ENCODE peak calls at places on chromosome 14, in ten cellular contexts. One of them, this sample, is unnamed. For H3K4me1, the result is how much of the 10 kb centered on the place peaks cover.

GRCh38 chr14:95097385-95097784 is 59.9 kb downstream of the DICER1 start:
- DNase-seq in K562: no peak
- DNase-seq in A549: no peak
- DNase-seq in stomach: no peak
- DNase-seq in tibial nerve: no peak
- DNase-seq in ovary: no peak
- DNase-seq in transverse colon: no peak
- DNase-seq in HepG2: no peak
- DNase-seq in sigmoid colon: no peak
- DNase-seq in GM12878: no peak
- DNase-seq in this sample: no peak

GRCh38 chr14:96189288-96189711 is 15.3 kb upstream of the BDKRB2 start:
- DNase-seq in K562: no peak
- DNase-seq in A549: no peak
- DNase-seq in stomach: no peak
- DNase-seq in tibial nerve: no peak
- DNase-seq in ovary: no peak
- DNase-seq in transverse colon: no peak
- DNase-seq in HepG2: no peak
- DNase-seq in sigmoid colon: no peak
- DNase-seq in GM12878: no peak
- DNase-seq in this sample: no peak

GRCh38 chr14:64440494-64440893 is 24.8 kb upstream of the AKAP5 start:
- DNase-seq in K562: no peak
- DNase-seq in A549: no peak
- DNase-seq in stomach: no peak
- DNase-seq in tibial nerve: no peak
- DNase-seq in ovary: no peak
- DNase-seq in transverse colon: no peak
- DNase-seq in HepG2: no peak
- DNase-seq in sigmoid colon: no peak
- DNase-seq in GM12878: no peak
- DNase-seq in this sample: no peak

GRCh38 chr14:105876158-105876557 is 349.8 kb downstream of the TMEM121 start:
- DNase-seq in K562: no peak
- DNase-seq in A549: no peak
- DNase-seq in stomach: peak
- DNase-seq in tibial nerve: no peak
- DNase-seq in ovary: peak
- DNase-seq in transverse colon: no peak
- DNase-seq in HepG2: no peak
- DNase-seq in sigmoid colon: peak
- DNase-seq in GM12878: no peak
- DNase-seq in this sample: no peak

GRCh38 chr14:103418508-103418818 is 33.2 kb downstream of the MARK3 start:
- DNase-seq in K562: peak
- DNase-seq in A549: no peak
- DNase-seq in stomach: no peak
- DNase-seq in tibial nerve: no peak
- DNase-seq in ovary: no peak
- DNase-seq in transverse colon: no peak
- DNase-seq in HepG2: no peak
- DNase-seq in sigmoid colon: no peak
- DNase-seq in GM12878: no peak
- DNase-seq in this sample: no peak

GRCh38 chr14:34682787-34683321 is 31.5 kb downstream of the CFL2 start:
- DNase-seq in K562: no peak
- DNase-seq in A549: no peak
- DNase-seq in stomach: no peak
- DNase-seq in tibial nerve: no peak
- DNase-seq in ovary: no peak
- DNase-seq in transverse colon: no peak
- DNase-seq in HepG2: no peak
- DNase-seq in sigmoid colon: no peak
- DNase-seq in GM12878: no peak
- DNase-seq in this sample: no peak

GRCh38 chr14:102590667-102591099 is 1.8 kb upstream of the RCOR1 start:
- DNase-seq in K562: peak
- DNase-seq in A549: peak
- DNase-seq in stomach: peak
- DNase-seq in tibial nerve: peak
- DNase-seq in ovary: peak
- DNase-seq in transverse colon: peak
- DNase-seq in HepG2: peak
- DNase-seq in sigmoid colon: no peak
- DNase-seq in GM12878: no peak
- DNase-seq in this sample: no peak

GRCh38 chr14:105818712-105819005 is 292.3 kb downstream of the TMEM121 start:
- DNase-seq in K562: no peak
- DNase-seq in A549: no peak
- DNase-seq in stomach: no peak
- DNase-seq in tibial nerve: no peak
- DNase-seq in ovary: no peak
- DNase-seq in transverse colon: no peak
- DNase-seq in HepG2: no peak
- DNase-seq in sigmoid colon: no peak
- DNase-seq in GM12878: no peak
- DNase-seq in this sample: no peak

GRCh38 chr14:92649934-92650545 is 98.4 kb downstream of the LGMN start:
- DNase-seq in K562: no peak
- DNase-seq in A549: no peak
- DNase-seq in stomach: peak
- DNase-seq in tibial nerve: peak
- DNase-seq in ovary: peak
- DNase-seq in transverse colon: peak
- DNase-seq in HepG2: no peak
- DNase-seq in sigmoid colon: peak
- DNase-seq in GM12878: no peak
- DNase-seq in this sample: no peak

GRCh38 chr14:86129426-86129825 is 599.5 kb downstream of the FLRT2 start:
- DNase-seq in K562: no peak
- DNase-seq in A549: no peak
- DNase-seq in stomach: no peak
- DNase-seq in tibial nerve: no peak
- DNase-seq in ovary: no peak
- DNase-seq in transverse colon: no peak
- DNase-seq in HepG2: no peak
- DNase-seq in sigmoid colon: no peak
- DNase-seq in GM12878: no peak
- DNase-seq in this sample: no peak

GRCh38 chr14:21913759-21914158 is 240.1 kb upstream of the OR4E1 start:
- DNase-seq in K562: peak
- DNase-seq in A549: peak
- DNase-seq in stomach: peak
- DNase-seq in tibial nerve: peak
- DNase-seq in ovary: no peak
- DNase-seq in transverse colon: peak
- DNase-seq in HepG2: peak
- DNase-seq in sigmoid colon: no peak
- DNase-seq in GM12878: peak
- DNase-seq in this sample: no peak

GRCh38 chr14:99430491-99430890 is 50.2 kb downstream of the SETD3 start:
- DNase-seq in K562: peak
- DNase-seq in A549: peak
- DNase-seq in stomach: peak
- DNase-seq in tibial nerve: no peak
- DNase-seq in ovary: no peak
- DNase-seq in transverse colon: no peak
- DNase-seq in HepG2: no peak
- DNase-seq in sigmoid colon: no peak
- DNase-seq in GM12878: no peak
- DNase-seq in this sample: no peak

GRCh38 chr14:94081386-94081820 is 293 bp downstream of the IFI27L1 start:
- DNase-seq in K562: no peak
- DNase-seq in A549: no peak
- DNase-seq in stomach: no peak
- DNase-seq in tibial nerve: no peak
- DNase-seq in ovary: no peak
- DNase-seq in transverse colon: no peak
- DNase-seq in HepG2: no peak
- DNase-seq in sigmoid colon: no peak
- DNase-seq in GM12878: no peak
- DNase-seq in this sample: no peak

GRCh38 chr14:32083789-32084188 is 6.7 kb downstream of the ARHGAP5 start:
- DNase-seq in K562: no peak
- DNase-seq in A549: peak
- DNase-seq in stomach: no peak
- DNase-seq in tibial nerve: no peak
- DNase-seq in ovary: no peak
- DNase-seq in transverse colon: no peak
- DNase-seq in HepG2: peak
- DNase-seq in sigmoid colon: no peak
- DNase-seq in GM12878: no peak
- DNase-seq in this sample: no peak

GRCh38 chr14:24144451-24144850 is 2.0 kb downstream of the PSME2 start:
- DNase-seq in K562: no peak
- DNase-seq in A549: no peak
- DNase-seq in stomach: no peak
- DNase-seq in tibial nerve: no peak
- DNase-seq in ovary: no peak
- DNase-seq in transverse colon: no peak
- DNase-seq in HepG2: no peak
- DNase-seq in sigmoid colon: no peak
- DNase-seq in GM12878: no peak
- DNase-seq in this sample: no peak

GRCh38 chr14:24143511-24143910 is 2.1 kb upstream of the EMC9 start:
- DNase-seq in K562: no peak
- DNase-seq in A549: no peak
- DNase-seq in stomach: no peak
- DNase-seq in tibial nerve: no peak
- DNase-seq in ovary: no peak
- DNase-seq in transverse colon: no peak
- DNase-seq in HepG2: no peak
- DNase-seq in sigmoid colon: no peak
- DNase-seq in GM12878: no peak
- DNase-seq in this sample: no peak

GRCh38 chr14:24139272-24139934 is 2.0 kb downstream of the EMC9 start:
- DNase-seq in K562: no peak
- DNase-seq in A549: peak
- DNase-seq in stomach: no peak
- DNase-seq in tibial nerve: no peak
- DNase-seq in ovary: no peak
- DNase-seq in transverse colon: no peak
- DNase-seq in HepG2: peak
- DNase-seq in sigmoid colon: no peak
- DNase-seq in GM12878: no peak
- DNase-seq in this sample: no peak

GRCh38 chr14:24138396-24139271 is 2.6 kb downstream of the PSME1 start:
- DNase-seq in K562: no peak
- DNase-seq in A549: no peak
- DNase-seq in stomach: no peak
- DNase-seq in tibial nerve: no peak
- DNase-seq in ovary: no peak
- DNase-seq in transverse colon: no peak
- DNase-seq in HepG2: no peak
- DNase-seq in sigmoid colon: no peak
- DNase-seq in GM12878: no peak
- DNase-seq in this sample: no peak

GRCh38 chr14:24141030-24141880 is at the start of gene EMC9:
- DNase-seq in K562: peak
- DNase-seq in A549: peak
- DNase-seq in stomach: peak
- DNase-seq in tibial nerve: peak
- DNase-seq in ovary: peak
- DNase-seq in transverse colon: peak
- DNase-seq in HepG2: peak
- DNase-seq in sigmoid colon: peak
- DNase-seq in GM12878: peak
- DNase-seq in this sample: peak
- H3K4me1 ChIP-seq in K562: under half
- H3K4me1 ChIP-seq in A549: under half
- H3K4me1 ChIP-seq in stomach: under half
- H3K4me1 ChIP-seq in tibial nerve: under half
- H3K4me1 ChIP-seq in ovary: under half
- H3K4me1 ChIP-seq in transverse colon: under half
- H3K4me1 ChIP-seq in HepG2: half or more
- H3K4me1 ChIP-seq in sigmoid colon: half or more
- H3K4me1 ChIP-seq in GM12878: under half
- H3K4me1 ChIP-seq in this sample: half or more

GRCh38 chr14:80764496-80764895 is 177.0 kb downstream of the CEP128 start:
- DNase-seq in K562: no peak
- DNase-seq in A549: no peak
- DNase-seq in stomach: no peak
- DNase-seq in tibial nerve: no peak
- DNase-seq in ovary: no peak
- DNase-seq in transverse colon: no peak
- DNase-seq in HepG2: no peak
- DNase-seq in sigmoid colon: no peak
- DNase-seq in GM12878: no peak
- DNase-seq in this sample: no peak
- TF ChIP-seq EP300 in K562: no peak
- TF ChIP-seq EP300 in A549: no peak
- TF ChIP-seq EP300 in stomach: no peak
- TF ChIP-seq EP300 in tibial nerve: no peak
- TF ChIP-seq EP300 in ovary: no peak
- TF ChIP-seq EP300 in transverse colon: no peak
- TF ChIP-seq EP300 in HepG2: no peak
- TF ChIP-seq EP300 in sigmoid colon: no peak
- TF ChIP-seq EP300 in GM12878: no peak
- TF ChIP-seq EP300 in this sample: no peak

GRCh38 chr14:75519394-75519793 is 2.9 kb upstream of the BATF start:
- DNase-seq in K562: no peak
- DNase-seq in A549: no peak
- DNase-seq in stomach: no peak
- DNase-seq in tibial nerve: no peak
- DNase-seq in ovary: no peak
- DNase-seq in transverse colon: no peak
- DNase-seq in HepG2: no peak
- DNase-seq in sigmoid colon: no peak
- DNase-seq in GM12878: no peak
- DNase-seq in this sample: no peak
- H3K4me1 ChIP-seq in K562: under half
- H3K4me1 ChIP-seq in A549: under half
- H3K4me1 ChIP-seq in stomach: under half
- H3K4me1 ChIP-seq in tibial nerve: under half
- H3K4me1 ChIP-seq in ovary: under half
- H3K4me1 ChIP-seq in transverse colon: under half
- H3K4me1 ChIP-seq in HepG2: under half
- H3K4me1 ChIP-seq in sigmoid colon: under half
- H3K4me1 ChIP-seq in GM12878: half or more
- H3K4me1 ChIP-seq in this sample: under half

DNA sequence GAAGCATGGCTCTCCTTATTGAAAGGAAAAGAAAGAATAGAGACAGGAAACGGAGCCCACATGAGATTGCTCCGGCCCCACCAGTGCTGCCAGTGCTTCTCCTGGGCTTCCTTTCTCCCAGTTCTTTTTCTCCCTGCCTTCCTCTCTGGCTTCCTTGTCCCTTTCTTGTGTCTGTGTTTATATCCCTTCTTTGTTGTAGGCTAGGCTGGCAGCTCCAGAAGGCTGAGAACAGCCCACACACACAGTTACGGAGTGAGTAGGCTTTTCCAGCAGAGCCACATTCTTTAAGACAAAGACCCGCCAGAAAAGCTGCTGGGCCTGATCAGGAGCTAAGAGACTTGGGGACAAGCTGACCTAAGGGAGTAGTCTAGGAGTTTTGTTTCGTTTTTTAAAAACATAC is 13.0 kb downstream of the CIPC start:
- DNase-seq in K562: no peak
- DNase-seq in A549: no peak
- DNase-seq in stomach: peak
- DNase-seq in tibial nerve: no peak
- DNase-seq in ovary: no peak
- DNase-seq in transverse colon: no peak
- DNase-seq in HepG2: no peak
- DNase-seq in sigmoid colon: peak
- DNase-seq in GM12878: no peak
- DNase-seq in this sample: no peak
- TF ChIP-seq EP300 in K562: no peak
- TF ChIP-seq EP300 in A549: no peak
- TF ChIP-seq EP300 in stomach: no peak
- TF ChIP-seq EP300 in tibial nerve: peak
- TF ChIP-seq EP300 in ovary: no peak
- TF ChIP-seq EP300 in transverse colon: no peak
- TF ChIP-seq EP300 in HepG2: no peak
- TF ChIP-seq EP300 in sigmoid colon: no peak
- TF ChIP-seq EP300 in GM12878: no peak
- TF ChIP-seq EP300 in this sample: no peak